ENCODE peak calls at places on chromosomes 16 and 17, in six cellular contexts. A, G, B, O, E and C are unnamed samples.

GRCh38 chr16:87146676-87147075 is 170.5 kb downstream of the C16orf95 start:
- DNase-seq in A (no peak), G (no peak), B (no peak), O (no peak), E (no peak), C (no peak)

GRCh38 chr16:86922311-86922710 is 344.0 kb downstream of the FOXL1 start:
- DNase-seq in A (no peak), G (no peak), B (no peak), O (no peak), E (no peak), C (no peak)

GRCh38 chr17:2363318-2363717 is 26.0 kb downstream of the SGSM2 start:
- DNase-seq in A (no peak), G (no peak), B (no peak), O (peak; percentile 50), E (no peak), C (no peak)

GRCh38 chr16:57621521-57622268 is 6.7 kb upstream of the ADGRG1 start:
- DNase-seq in A (no peak), G (no peak), B (no peak), O (peak; percentile 69), E (no peak), C (no peak)

GRCh38 chr17:67393809-67394418 is 16.8 kb downstream of the PITPNC1 start:
- DNase-seq in A (no peak), G (no peak), B (no peak), O (no peak), E (no peak), C (no peak)

GRCh38 chr17:34755371-34755770 is 176.0 kb downstream of the TMEM132E start:
- DNase-seq in A (no peak), G (no peak), B (no peak), O (no peak), E (no peak), C (no peak)

GRCh38 chr16:15548482-15548891 is 94.5 kb downstream of the MARF1 start:
- DNase-seq in A (no peak), G (no peak), B (no peak), O (no peak), E (no peak), C (peak; percentile 45)

GRCh38 chr17:51085150-51085805 is 35.4 kb downstream of the SPAG9 start:
- DNase-seq in A (peak; percentile 10), G (no peak), B (no peak), O (no peak), E (no peak), C (no peak)

GRCh38 chr17:5236871-5237540 is 2.3 kb upstream of the SCIMP start:
- DNase-seq in A (no peak), G (no peak), B (no peak), O (no peak), E (no peak), C (no peak)

GRCh38 chr17:49407981-49408501 is 6.6 kb downstream of the PHB1 start:
- DNase-seq in A (peak; percentile 35), G (peak; percentile 88), B (peak; percentile 91), O (peak; percentile 89), E (peak; percentile 56), C (peak; percentile 87)

GRCh38 chr17:9001539-9001938 is 19.8 kb upstream of the NTN1 start:
- DNase-seq in A (no peak), G (no peak), B (no peak), O (no peak), E (no peak), C (no peak)

GRCh38 chr17:63998050-63998720 is at the start of gene PRR29:
- DNase-seq in A (peak; percentile 13), G (peak; percentile 83), B (peak; percentile 82), O (peak; percentile 93), E (peak; percentile 71), C (peak; percentile 66)

GRCh38 chr17:60641810-60642220 is 35.8 kb upstream of the BCAS3 start:
- DNase-seq in A (peak; percentile 85), G (no peak), B (peak; percentile 50), O (peak; percentile 14), E (no peak), C (peak; percentile 87)

GRCh38 chr17:4074831-4075495 is 67.9 kb downstream of the ZZEF1 start:
- DNase-seq in A (peak; percentile 32), G (no peak), B (no peak), O (no peak), E (no peak), C (peak; percentile 46)

GRCh38 chr17:48604770-48605329 is at the start of gene HOXB6:
- DNase-seq in A (no peak), G (no peak), B (no peak), O (peak; percentile 91), E (no peak), C (no peak)

GRCh38 chr17:17865035-17865434 is 28.2 kb upstream of the SREBF1 start:
- DNase-seq in A (no peak), G (no peak), B (no peak), O (no peak), E (no peak), C (peak; percentile 31)

GRCh38 chr16:14354561-14355351 is 275.3 kb downstream of the PARN start:
- DNase-seq in A (no peak), G (no peak), B (no peak), O (no peak), E (no peak), C (no peak)

GRCh38 chr16:72666267-72666666 is 381.7 kb downstream of the ZFHX3 start:
- DNase-seq in A (no peak), G (no peak), B (no peak), O (no peak), E (no peak), C (no peak)
- TF ChIP-seq CTCF in A (no peak), G (no peak), B (no peak), O (no peak), E (no peak), C (peak; percentile 17)

GRCh38 chr17:57109393-57110151 is 24.5 kb downstream of the AKAP1 start:
- DNase-seq in A (no peak), G (no peak), B (peak; percentile 38), O (peak; percentile 64), E (peak; percentile 59), C (no peak)

GRCh38 chr17:57108656-57109392 is 23.8 kb downstream of the AKAP1 start:
- DNase-seq in A (no peak), G (no peak), B (no peak), O (peak; percentile 66), E (peak; percentile 41), C (no peak)

GRCh38 chr17:57110579-57111367 is 25.7 kb downstream of the AKAP1 start:
- DNase-seq in A (no peak), G (no peak), B (no peak), O (peak; percentile 29), E (no peak), C (no peak)

GRCh38 chr17:57111386-57111785 is 26.3 kb downstream of the AKAP1 start:
- DNase-seq in A (no peak), G (no peak), B (no peak), O (no peak), E (no peak), C (no peak)

GRCh38 chr17:57110152-57110542 is 25.1 kb downstream of the AKAP1 start:
- DNase-seq in A (no peak), G (no peak), B (no peak), O (peak; percentile 71), E (peak; percentile 60), C (no peak)
- TF ChIP-seq CTCF in A (peak; percentile 3), G (peak; percentile 17), B (no peak), O (no peak), E (no peak), C (no peak)

GRCh38 chr17:73647767-73648542 is 3.7 kb upstream of the SDK2 start:
- DNase-seq in A (no peak), G (no peak), B (no peak), O (no peak), E (no peak), C (no peak)

GRCh38 chr17:73648543-73648820 is 4.2 kb upstream of the SDK2 start:
- DNase-seq in A (no peak), G (no peak), B (no peak), O (no peak), E (no peak), C (no peak)

GRCh38 chr17:73650617-73651200 is 6.5 kb upstream of the SDK2 start:
- DNase-seq in A (no peak), G (no peak), B (no peak), O (no peak), E (no peak), C (no peak)

GRCh38 chr17:73648974-73649373 is 4.7 kb upstream of the SDK2 start:
- DNase-seq in A (no peak), G (no peak), B (no peak), O (no peak), E (no peak), C (no peak)

GRCh38 chr17:73650147-73650546 is 5.9 kb upstream of the SDK2 start:
- DNase-seq in A (no peak), G (no peak), B (peak; percentile 52), O (no peak), E (no peak), C (no peak)
- TF ChIP-seq CTCF in A (no peak), G (peak; percentile 60), B (no peak), O (no peak), E (no peak), C (peak; percentile 65)

GRCh38 chr17:13619462-13619861 is 17.7 kb upstream of the HS3ST3A1 start:
- DNase-seq in A (no peak), G (no peak), B (peak; percentile 20), O (no peak), E (no peak), C (peak; percentile 6)
- TF ChIP-seq CTCF in A (no peak), G (no peak), B (no peak), O (no peak), E (no peak), C (peak; percentile 51)